ENCODE peak calls at places on chromosomes 1 and 21, in eight cellular contexts. One of them, this sample, is unnamed. For H3K4me1, the result is how much of the 10 kb centered on the place peaks cover.

GRCh38 chr1:48341221-48341620 is 118.7 kb downstream of the SLC5A9 start:
- DNase-seq in hepatocyte: no peak
- DNase-seq in GM23338: no peak
- DNase-seq in neural progenitor cell: no peak
- DNase-seq in GM23248: peak
- DNase-seq in PC-3: peak
- DNase-seq in OCI-LY7: no peak
- DNase-seq in HCT116: no peak
- DNase-seq in this sample: no peak

GRCh38 chr21:46151261-46151988 is 4.0 kb downstream of the FTCD start:
- DNase-seq in OCI-LY7: no peak
- DNase-seq in GM23338: no peak
- DNase-seq in hepatocyte: no peak
- DNase-seq in PC-3: no peak
- DNase-seq in HCT116: no peak
- DNase-seq in neural progenitor cell: no peak
- DNase-seq in GM23248: no peak
- DNase-seq in this sample: no peak

GRCh38 chr1:182330303-182330702 is 61.3 kb downstream of the GLUL start:
- DNase-seq in OCI-LY7: no peak
- DNase-seq in PC-3: no peak
- DNase-seq in hepatocyte: peak
- DNase-seq in neural progenitor cell: no peak
- DNase-seq in GM23248: peak
- DNase-seq in GM23338: no peak
- DNase-seq in HCT116: no peak
- DNase-seq in this sample: no peak

GRCh38 chr1:200774735-200775449 is 36.2 kb downstream of the CAMSAP2 start:
- DNase-seq in hepatocyte: no peak
- DNase-seq in HCT116: no peak
- DNase-seq in GM23338: no peak
- DNase-seq in GM23248: no peak
- DNase-seq in PC-3: no peak
- DNase-seq in OCI-LY7: no peak
- DNase-seq in neural progenitor cell: no peak
- DNase-seq in this sample: no peak

GRCh38 chr1:230236951-230237350 is 169.9 kb downstream of the GALNT2 start:
- DNase-seq in GM23248: no peak
- DNase-seq in neural progenitor cell: no peak
- DNase-seq in PC-3: no peak
- DNase-seq in GM23338: no peak
- DNase-seq in hepatocyte: no peak
- DNase-seq in HCT116: no peak
- DNase-seq in OCI-LY7: no peak
- DNase-seq in this sample: no peak

GRCh38 chr1:208387908-208388756 is 143.9 kb upstream of the PLXNA2 start:
- DNase-seq in HCT116: no peak
- DNase-seq in OCI-LY7: no peak
- DNase-seq in hepatocyte: no peak
- DNase-seq in GM23338: no peak
- DNase-seq in GM23248: no peak
- DNase-seq in neural progenitor cell: no peak
- DNase-seq in PC-3: no peak
- DNase-seq in this sample: no peak

GRCh38 chr21:33071878-33072306 is 2.0 kb downstream of the OLIG1 start:
- DNase-seq in HCT116: no peak
- DNase-seq in GM23338: peak
- DNase-seq in PC-3: no peak
- DNase-seq in hepatocyte: no peak
- DNase-seq in neural progenitor cell: peak
- DNase-seq in OCI-LY7: no peak
- DNase-seq in GM23248: peak
- DNase-seq in this sample: peak

GRCh38 chr1:192474080-192474683 is 101.4 kb upstream of the RGS1 start:
- DNase-seq in hepatocyte: peak
- DNase-seq in PC-3: peak
- DNase-seq in GM23248: peak
- DNase-seq in neural progenitor cell: peak
- DNase-seq in OCI-LY7: peak
- DNase-seq in HCT116: no peak
- DNase-seq in GM23338: peak
- DNase-seq in this sample: peak

GRCh38 chr1:3718764-3719163 is 33.5 kb upstream of the CCDC27 start:
- DNase-seq in hepatocyte: no peak
- DNase-seq in OCI-LY7: peak
- DNase-seq in neural progenitor cell: no peak
- DNase-seq in PC-3: no peak
- DNase-seq in HCT116: no peak
- DNase-seq in GM23248: no peak
- DNase-seq in GM23338: no peak
- DNase-seq in this sample: no peak

GRCh38 chr1:230271396-230272035 is 154.6 kb downstream of the PGBD5 start:
- DNase-seq in neural progenitor cell: no peak
- DNase-seq in PC-3: no peak
- DNase-seq in GM23338: no peak
- DNase-seq in HCT116: no peak
- DNase-seq in hepatocyte: no peak
- DNase-seq in GM23248: no peak
- DNase-seq in OCI-LY7: no peak
- DNase-seq in this sample: no peak

GRCh38 chr1:18192974-18193373 is 85.4 kb downstream of the IGSF21 start:
- DNase-seq in hepatocyte: no peak
- DNase-seq in PC-3: no peak
- DNase-seq in GM23338: no peak
- DNase-seq in neural progenitor cell: no peak
- DNase-seq in OCI-LY7: no peak
- DNase-seq in GM23248: no peak
- DNase-seq in HCT116: no peak
- DNase-seq in this sample: no peak

GRCh38 chr21:20519076-20519475 is 479.1 kb upstream of the NCAM2 start:
- DNase-seq in PC-3: no peak
- DNase-seq in OCI-LY7: no peak
- DNase-seq in GM23338: no peak
- DNase-seq in hepatocyte: no peak
- DNase-seq in HCT116: no peak
- DNase-seq in neural progenitor cell: no peak
- DNase-seq in GM23248: no peak
- DNase-seq in this sample: no peak

GRCh38 chr1:25917996-25918395 is 11.8 kb upstream of the STMN1 start:
- DNase-seq in GM23248: no peak
- DNase-seq in neural progenitor cell: no peak
- DNase-seq in OCI-LY7: no peak
- DNase-seq in GM23338: no peak
- DNase-seq in HCT116: no peak
- DNase-seq in hepatocyte: no peak
- DNase-seq in PC-3: no peak
- DNase-seq in this sample: no peak

GRCh38 chr1:23646086-23646485 is 45.5 kb upstream of the RPL11 start:
- DNase-seq in GM23338: no peak
- DNase-seq in HCT116: no peak
- DNase-seq in hepatocyte: no peak
- DNase-seq in PC-3: no peak
- DNase-seq in OCI-LY7: no peak
- DNase-seq in GM23248: peak
- DNase-seq in neural progenitor cell: no peak
- DNase-seq in this sample: no peak

GRCh38 chr1:23650344-23650990 is 41.1 kb upstream of the RPL11 start:
- DNase-seq in GM23248: no peak
- DNase-seq in neural progenitor cell: no peak
- DNase-seq in HCT116: no peak
- DNase-seq in PC-3: no peak
- DNase-seq in hepatocyte: no peak
- DNase-seq in OCI-LY7: no peak
- DNase-seq in GM23338: no peak
- DNase-seq in this sample: no peak

GRCh38 chr1:23646571-23646970 is 45.0 kb upstream of the RPL11 start:
- DNase-seq in HCT116: no peak
- DNase-seq in hepatocyte: no peak
- DNase-seq in neural progenitor cell: no peak
- DNase-seq in PC-3: no peak
- DNase-seq in OCI-LY7: no peak
- DNase-seq in GM23338: no peak
- DNase-seq in GM23248: no peak
- DNase-seq in this sample: no peak

GRCh38 chr1:23651069-23651808 is 40.4 kb upstream of the RPL11 start:
- DNase-seq in HCT116: no peak
- DNase-seq in neural progenitor cell: no peak
- DNase-seq in GM23338: no peak
- DNase-seq in GM23248: peak
- DNase-seq in hepatocyte: no peak
- DNase-seq in OCI-LY7: no peak
- DNase-seq in PC-3: peak
- DNase-seq in this sample: no peak

DNA sequence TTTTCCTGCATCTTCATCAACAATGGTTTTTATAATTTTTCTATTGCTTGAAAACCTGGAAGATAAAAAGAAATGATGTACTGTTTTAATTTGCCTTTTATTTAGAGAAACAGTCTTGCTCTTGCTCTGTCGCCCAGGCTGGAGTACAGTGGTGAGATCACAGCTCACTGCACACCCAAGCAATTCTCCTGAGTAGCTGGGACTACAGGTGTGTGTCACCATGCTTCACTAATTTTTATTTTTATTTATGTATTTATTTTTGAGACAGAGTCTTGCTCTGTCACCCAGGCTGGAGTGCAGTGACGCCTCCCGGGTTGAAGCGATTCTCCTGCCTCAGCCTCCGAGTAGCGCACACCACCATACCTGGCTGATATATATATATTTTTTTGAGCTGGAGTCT is 43.0 kb upstream of the RPL11 start:
- DNase-seq in PC-3: no peak
- DNase-seq in HCT116: no peak
- DNase-seq in hepatocyte: no peak
- DNase-seq in GM23338: no peak
- DNase-seq in neural progenitor cell: no peak
- DNase-seq in GM23248: no peak
- DNase-seq in OCI-LY7: peak
- DNase-seq in this sample: no peak
- H3K4me1 ChIP-seq in PC-3: under half
- H3K4me1 ChIP-seq in HCT116: under half
- H3K4me1 ChIP-seq in hepatocyte: under half
- H3K4me1 ChIP-seq in GM23338: under half
- H3K4me1 ChIP-seq in neural progenitor cell: under half
- H3K4me1 ChIP-seq in GM23248: under half
- H3K4me1 ChIP-seq in OCI-LY7: half or more
- H3K4me1 ChIP-seq in this sample: under half

DNA sequence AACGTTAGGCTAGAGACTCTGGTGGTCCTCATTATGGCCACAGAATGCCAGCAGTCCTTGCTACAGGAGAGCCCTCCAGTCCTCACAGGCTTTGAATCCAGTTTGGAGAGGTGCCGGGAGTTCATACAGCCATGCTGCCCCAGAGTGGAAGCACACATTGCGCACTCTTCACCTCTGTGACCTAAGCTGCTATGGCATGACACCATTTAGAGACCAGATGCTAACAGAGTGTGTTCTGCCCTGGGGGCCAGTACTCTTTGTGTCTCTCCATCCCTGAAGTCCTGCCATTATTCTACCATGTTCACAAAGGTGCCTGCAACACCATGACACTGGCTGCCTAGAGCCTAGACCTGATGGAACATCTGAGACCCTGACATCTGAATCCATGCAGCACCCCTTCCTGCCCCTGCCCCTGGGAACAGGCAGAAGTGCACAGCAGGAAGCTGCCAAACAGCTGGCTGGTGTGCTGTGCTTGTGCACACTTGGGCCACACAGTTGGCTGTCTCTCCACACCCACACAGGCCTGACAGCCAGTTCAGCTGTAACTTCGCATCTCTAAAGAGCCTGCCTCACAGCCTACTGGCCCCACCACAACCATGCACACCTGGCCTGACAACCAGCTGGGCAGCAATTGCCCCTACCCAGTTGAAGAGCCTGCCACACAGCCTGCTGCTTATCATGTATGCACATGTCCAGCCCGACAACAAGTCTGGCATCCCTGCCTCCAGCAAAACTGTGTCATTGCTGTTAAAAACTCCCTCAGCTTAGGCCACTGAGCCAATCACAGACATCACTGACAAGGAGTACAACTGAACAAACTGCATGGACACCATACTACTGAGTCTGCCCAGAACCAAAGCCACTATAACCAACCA is 49.1 kb downstream of the MCOLN2 start:
- DNase-seq in GM23248: no peak
- DNase-seq in OCI-LY7: peak
- DNase-seq in HCT116: no peak
- DNase-seq in PC-3: no peak
- DNase-seq in GM23338: no peak
- DNase-seq in hepatocyte: no peak
- DNase-seq in neural progenitor cell: no peak
- DNase-seq in this sample: no peak
- TF ChIP-seq EZH2phosphoT487 in GM23248: no peak
- TF ChIP-seq EZH2phosphoT487 in OCI-LY7: no peak
- TF ChIP-seq EZH2phosphoT487 in HCT116: no peak
- TF ChIP-seq EZH2phosphoT487 in PC-3: no peak
- TF ChIP-seq EZH2phosphoT487 in GM23338: no peak
- TF ChIP-seq EZH2phosphoT487 in hepatocyte: no peak
- TF ChIP-seq EZH2phosphoT487 in neural progenitor cell: no peak
- TF ChIP-seq EZH2phosphoT487 in this sample: no peak

GRCh38 chr1:56874689-56875088 is 20.1 kb downstream of the C8A start:
- DNase-seq in OCI-LY7: no peak
- DNase-seq in GM23248: no peak
- DNase-seq in hepatocyte: no peak
- DNase-seq in neural progenitor cell: no peak
- DNase-seq in HCT116: no peak
- DNase-seq in GM23338: no peak
- DNase-seq in PC-3: no peak
- DNase-seq in this sample: no peak
- H3K4me1 ChIP-seq in OCI-LY7: under half
- H3K4me1 ChIP-seq in GM23248: under half
- H3K4me1 ChIP-seq in hepatocyte: under half
- H3K4me1 ChIP-seq in neural progenitor cell: under half
- H3K4me1 ChIP-seq in HCT116: under half
- H3K4me1 ChIP-seq in GM23338: under half
- H3K4me1 ChIP-seq in PC-3: under half
- H3K4me1 ChIP-seq in this sample: under half

DNA sequence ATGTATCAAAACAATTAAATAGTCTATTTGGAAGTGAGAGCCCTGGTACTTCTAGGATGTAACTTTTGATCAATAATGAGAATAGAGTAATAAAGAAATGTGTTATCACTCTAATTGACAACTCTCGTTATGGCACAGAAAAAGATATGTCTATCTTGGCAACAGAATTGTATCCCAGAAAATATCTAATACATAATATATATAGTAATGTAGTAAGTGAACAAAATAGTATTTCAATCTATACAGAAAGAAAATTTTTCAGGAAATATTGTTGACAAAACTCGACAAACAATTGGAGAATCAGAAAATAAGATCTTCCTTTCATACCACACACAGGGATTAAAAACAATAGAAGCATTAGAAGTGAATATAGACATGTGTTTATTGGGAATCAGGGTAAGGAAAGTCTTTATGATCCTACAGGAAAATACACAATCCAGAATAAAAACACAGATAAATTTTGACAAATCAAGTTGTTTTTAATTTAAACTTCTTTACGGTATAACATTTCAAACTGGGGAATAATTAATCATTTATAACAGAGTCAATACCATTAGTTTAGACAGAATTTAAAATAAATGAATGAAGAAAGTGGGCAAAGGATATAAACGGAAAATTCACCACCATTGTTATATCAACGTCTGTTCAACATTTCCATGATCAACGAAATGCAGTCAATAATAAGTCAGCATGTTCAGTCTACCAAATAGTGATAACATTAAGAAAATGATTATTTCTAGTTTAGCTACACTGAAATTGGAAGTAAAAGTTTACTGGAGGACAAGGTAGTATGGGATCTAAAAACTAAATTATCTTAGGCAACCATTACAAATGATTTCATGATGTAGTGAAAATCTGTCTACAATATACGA is 1526.5 kb upstream of the TPTE start:
- DNase-seq in neural progenitor cell: no peak
- DNase-seq in GM23338: peak
- DNase-seq in hepatocyte: no peak
- DNase-seq in PC-3: peak
- DNase-seq in GM23248: no peak
- DNase-seq in HCT116: no peak
- DNase-seq in OCI-LY7: no peak
- DNase-seq in this sample: no peak
- TF ChIP-seq EZH2phosphoT487 in neural progenitor cell: no peak
- TF ChIP-seq EZH2phosphoT487 in GM23338: no peak
- TF ChIP-seq EZH2phosphoT487 in hepatocyte: no peak
- TF ChIP-seq EZH2phosphoT487 in PC-3: no peak
- TF ChIP-seq EZH2phosphoT487 in GM23248: no peak
- TF ChIP-seq EZH2phosphoT487 in HCT116: no peak
- TF ChIP-seq EZH2phosphoT487 in OCI-LY7: no peak
- TF ChIP-seq EZH2phosphoT487 in this sample: no peak

This sample was measured in MM.1S.